ENCODE peak calls at places on chromosomes 6 and 20, in eight cellular contexts. V is mammary epithelial cell; N is BE2C; W is ovary; P is upper lobe of right lung; S is CD4-positive, alpha-beta T cell; T is lung; J is tibial artery. Z is an unnamed sample. For H3K9me3, the result is how much of the 10 kb centered on the place peaks cover.

GRCh38 chr20:1941226-1941625 is 46.0 kb downstream of the SIRPA start:
- DNase-seq in V (peak), P (no peak), N (no peak), T (peak), S (no peak), J (no peak), W (no peak), Z (no peak)

GRCh38 chr6:21341910-21342309 is 251.6 kb upstream of the SOX4 start:
- DNase-seq in V (no peak), W (no peak), S (no peak), J (no peak), T (peak), N (no peak), P (peak), Z (no peak)

GRCh38 chr6:122170274-122170673 is 229.2 kb upstream of the HSF2 start:
- DNase-seq in P (no peak), W (no peak), V (no peak), J (no peak), N (no peak), T (no peak), S (no peak), Z (no peak)

GRCh38 chr6:28353356-28353755 is 3.6 kb downstream of the ZKSCAN3 start:
- DNase-seq in J (no peak), W (no peak), T (no peak), V (no peak), N (no peak), P (no peak), S (no peak), Z (no peak)

GRCh38 chr6:106125925-106126435 is 39.8 kb downstream of the PRDM1 start:
- DNase-seq in S (no peak), W (no peak), V (no peak), N (no peak), J (no peak), T (no peak), P (no peak), Z (no peak)

GRCh38 chr6:114194362-114195343 is 148.2 kb downstream of the HS3ST5 start:
- DNase-seq in N (peak), V (peak), W (no peak), P (no peak), S (no peak), T (peak), J (no peak), Z (peak)

GRCh38 chr20:41174373-41174772 is 37.0 kb downstream of the PLCG1 start:
- DNase-seq in J (peak), V (no peak), T (peak), W (peak), N (no peak), S (no peak), P (peak), Z (peak)

GRCh38 chr6:78808356-78808891 is 58.9 kb upstream of the IRAK1BP1 start:
- DNase-seq in J (no peak), S (no peak), N (no peak), T (no peak), V (no peak), W (no peak), P (no peak), Z (no peak)

GRCh38 chr6:51855310-51856082 is 231.9 kb downstream of the PKHD1 start:
- DNase-seq in V (peak), J (no peak), P (no peak), S (no peak), W (no peak), N (peak), T (no peak), Z (no peak)

GRCh38 chr20:62350098-62350628 is 16.9 kb downstream of the LAMA5 start:
- DNase-seq in P (peak), W (peak), N (no peak), S (no peak), V (peak), T (peak), J (no peak), Z (no peak)

GRCh38 chr6:107496041-107496440 is 6.1 kb downstream of the SOBP start:
- DNase-seq in N (no peak), S (no peak), J (no peak), P (no peak), T (no peak), W (no peak), V (no peak), Z (no peak)

GRCh38 chr6:142926494-142927273 is 18.3 kb downstream of the HIVEP2 start:
- DNase-seq in P (peak), W (peak), N (no peak), V (peak), S (peak), J (peak), T (peak), Z (peak)

GRCh38 chr6:37576336-37576737 is 76.6 kb upstream of the CCDC167 start:
- DNase-seq in P (no peak), J (no peak), N (no peak), W (no peak), T (no peak), V (peak), S (no peak), Z (no peak)

GRCh38 chr6:22737331-22737730 is 168.0 kb downstream of the HDGFL1 start:
- DNase-seq in P (no peak), S (no peak), V (peak), T (no peak), N (peak), W (peak), J (no peak), Z (no peak)

GRCh38 chr6:1612902-1613301 is 3.2 kb downstream of the FOXC1 start:
- DNase-seq in W (no peak), T (no peak), V (peak), J (no peak), S (no peak), N (no peak), P (no peak), Z (no peak)

GRCh38 chr6:18584372-18584771 is 197.2 kb downstream of the RNF144B start:
- DNase-seq in N (no peak), T (no peak), J (no peak), S (no peak), P (no peak), W (no peak), V (no peak), Z (no peak)

GRCh38 chr6:165585060-165585459 is 78.0 kb downstream of the PDE10A start:
- DNase-seq in S (no peak), N (no peak), W (no peak), P (no peak), T (no peak), J (no peak), V (no peak), Z (no peak)

DNA sequence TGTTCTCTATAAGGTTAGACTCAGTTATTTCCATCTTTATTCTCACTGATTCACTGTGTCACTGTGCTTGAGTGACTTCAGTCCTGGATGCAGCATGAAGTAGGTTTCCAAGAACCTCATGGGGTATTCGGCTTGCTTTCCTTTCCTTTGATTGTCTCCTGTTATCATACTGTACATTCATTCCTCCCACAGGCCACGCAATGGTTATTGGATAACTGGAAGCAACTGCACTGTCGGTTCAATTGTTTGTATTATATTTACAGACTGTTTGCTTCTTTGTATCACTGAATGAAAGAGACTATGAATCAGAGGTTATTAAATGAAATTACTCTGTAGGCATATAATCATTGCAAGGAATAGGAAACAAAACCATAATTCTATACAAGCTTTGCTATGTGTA is 129.4 kb downstream of the MAP7 start:
- DNase-seq in S (no peak), N (no peak), V (no peak), W (no peak), P (no peak), J (no peak), T (no peak), Z (no peak)
- H3K9me3 ChIP-seq in S (under half), N (under half), V (under half), W (under half), P (under half), J (under half), T (under half), Z (under half)

GRCh38 chr20:59805266-59805665 is 128.2 kb downstream of the SYCP2 start:
- DNase-seq in V (no peak), W (no peak), J (no peak), T (peak), S (no peak), P (peak), N (no peak), Z (no peak)

GRCh38 chr20:59804347-59804746 is 129.1 kb downstream of the SYCP2 start:
- DNase-seq in N (no peak), T (peak), W (no peak), S (no peak), V (no peak), J (no peak), P (no peak), Z (no peak)

GRCh38 chr20:59802471-59803221 is 130.8 kb downstream of the SYCP2 start:
- DNase-seq in J (no peak), T (peak), N (no peak), P (no peak), V (no peak), S (no peak), W (no peak), Z (no peak)

GRCh38 chr20:59802018-59802417 is 131.4 kb downstream of the SYCP2 start:
- DNase-seq in N (no peak), J (no peak), V (no peak), P (no peak), T (peak), S (no peak), W (no peak), Z (no peak)

DNA sequence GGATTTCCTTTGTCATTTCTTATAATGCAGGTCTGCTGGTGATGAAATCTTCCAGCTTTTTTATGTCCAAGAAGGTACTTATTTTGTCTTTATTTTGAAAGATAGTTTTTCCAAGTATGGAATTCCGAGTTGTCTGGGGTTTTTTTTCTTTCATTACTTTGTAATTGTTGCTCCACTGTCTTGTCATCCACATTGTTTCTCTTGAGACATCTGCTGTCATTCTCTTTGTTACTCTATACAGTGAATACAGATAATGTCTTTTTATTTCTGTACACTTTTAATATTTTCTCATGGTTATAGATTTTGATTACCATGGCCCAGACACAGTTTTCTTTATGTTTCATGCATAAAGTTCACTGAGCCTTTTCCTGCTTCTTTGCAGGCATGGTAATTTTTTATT is 133.1 kb downstream of the SYCP2 start:
- DNase-seq in W (no peak), S (no peak), T (no peak), P (no peak), V (no peak), N (no peak), J (no peak), Z (no peak)
- H3K9me3 ChIP-seq in W (under half), S (under half), T (under half), P (under half), V (under half), N (under half), J (under half), Z (under half)

DNA sequence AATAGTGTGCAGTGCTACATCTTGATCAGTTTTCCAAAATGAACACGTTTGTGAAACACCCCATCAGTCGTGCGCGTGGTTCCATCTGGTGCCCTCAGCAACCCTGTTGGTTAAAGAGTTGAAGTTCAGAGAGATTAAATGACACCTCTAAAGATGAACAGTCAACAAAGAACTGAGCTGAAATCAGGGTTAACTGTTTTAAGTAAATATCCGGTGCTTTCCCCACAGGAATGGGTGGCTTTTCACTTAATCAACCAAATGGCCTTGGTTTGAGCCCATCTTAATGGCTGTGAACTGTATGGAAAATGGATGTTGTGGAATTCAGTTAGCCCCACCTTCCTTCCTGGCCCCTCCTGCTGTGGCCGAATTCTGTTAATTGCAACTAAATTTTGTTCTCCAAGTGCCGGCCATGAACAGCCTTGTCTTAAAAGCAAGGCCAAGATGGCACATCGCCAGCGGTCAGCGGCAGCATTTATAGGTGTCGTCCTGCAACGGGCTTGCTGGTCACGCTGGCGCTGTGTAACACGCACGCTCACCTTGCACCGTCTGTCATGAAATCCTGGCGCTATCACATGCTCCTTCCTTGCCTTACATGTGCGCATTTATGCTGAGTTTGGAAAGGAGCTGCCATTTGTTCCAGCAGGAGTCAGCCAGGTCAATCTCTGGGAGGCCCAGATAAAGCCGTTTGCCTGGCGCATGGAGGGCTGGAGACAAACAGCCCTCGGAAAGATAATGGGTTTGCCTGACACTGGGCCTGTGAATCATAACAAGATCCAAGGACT is 164.5 kb downstream of the ERMARD start:
- DNase-seq in W (peak), N (no peak), S (no peak), P (no peak), J (no peak), T (no peak), V (no peak), Z (no peak)
- H3K9me3 ChIP-seq in W (under half), N (under half), S (under half), P (under half), J (under half), T (under half), V (under half), Z (under half)

GRCh38 chr20:49285233-49285668 is 7.4 kb upstream of the ZNFX1 start:
- DNase-seq in P (no peak), J (no peak), W (no peak), N (no peak), V (no peak), T (no peak), S (no peak), Z (no peak)
- H3K9me3 ChIP-seq in P (under half), J (under half), W (under half), N (under half), V (under half), T (under half), S (half or more), Z (half or more)

GRCh38 chr20:61757-62156 is 25.7 kb upstream of the DEFB125 start:
- DNase-seq in P (no peak), V (peak), N (no peak), W (no peak), J (no peak), S (no peak), T (no peak), Z (no peak)
- H3K9me3 ChIP-seq in P (under half), V (under half), N (under half), W (under half), J (under half), S (under half), T (under half), Z (under half)

DNA sequence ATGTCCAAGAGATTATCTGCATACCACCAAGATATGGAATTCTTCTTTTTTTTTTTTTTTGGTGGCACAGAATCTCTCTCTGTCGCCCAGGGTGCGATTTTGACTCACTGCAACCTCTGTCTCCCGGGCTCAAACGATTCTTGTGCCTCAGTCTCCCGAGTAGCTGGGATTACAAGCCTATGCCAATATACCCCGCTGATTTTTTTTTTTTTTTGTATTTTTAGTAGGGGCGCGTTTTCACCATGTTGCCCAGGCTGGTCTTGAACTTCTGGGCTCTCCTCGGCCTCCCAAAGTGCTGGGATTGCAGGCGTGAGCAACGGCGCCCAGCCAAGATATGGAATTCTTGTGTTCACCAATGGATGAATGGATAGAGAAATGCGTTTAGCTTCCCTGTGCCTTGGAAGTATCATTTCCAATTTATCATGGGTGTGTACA is 31.0 kb downstream of the POM121L2 start:
- DNase-seq in P (no peak), V (no peak), W (no peak), J (no peak), N (no peak), S (no peak), T (no peak), Z (no peak)
- H3K9me3 ChIP-seq in P (under half), V (under half), W (under half), J (under half), N (under half), S (under half), T (under half), Z (under half)

GRCh38 chr6:167513763-167514162 is 188.9 kb downstream of the TTLL2 start:
- DNase-seq in W (no peak), N (no peak), P (no peak), V (no peak), T (no peak), S (no peak), J (no peak), Z (no peak)

GRCh38 chr6:167517546-167517945 is 192.7 kb downstream of the TTLL2 start:
- DNase-seq in V (no peak), N (no peak), S (no peak), P (no peak), W (no peak), J (no peak), T (no peak), Z (no peak)

GRCh38 chr6:167512926-167513325 is 188.0 kb downstream of the TTLL2 start:
- DNase-seq in V (no peak), P (no peak), N (no peak), W (no peak), J (no peak), S (no peak), T (no peak), Z (no peak)

GRCh38 chr6:167515873-167516507 is 191.1 kb downstream of the TTLL2 start:
- DNase-seq in J (no peak), N (no peak), V (no peak), S (no peak), T (no peak), W (no peak), P (no peak), Z (no peak)

DNA sequence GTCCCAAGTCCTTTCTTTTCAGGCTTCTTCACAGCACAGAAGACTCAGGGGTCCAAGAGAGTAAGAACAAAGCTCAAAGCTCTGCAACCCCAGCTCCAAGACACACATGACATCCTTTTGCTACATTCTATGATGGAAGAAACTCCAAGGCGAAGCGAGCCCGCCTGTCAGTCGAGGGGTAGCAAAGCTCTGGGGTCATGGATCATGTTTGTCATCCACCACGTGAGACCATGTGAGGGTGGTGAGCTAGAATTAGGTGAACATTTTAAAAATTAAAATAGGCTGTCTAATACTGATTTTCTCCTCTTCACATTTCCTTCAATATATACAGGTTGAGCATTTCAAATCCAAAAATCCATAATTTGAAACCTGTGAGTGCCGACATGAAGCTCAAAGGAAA is 189.6 kb downstream of the TTLL2 start:
- DNase-seq in V (no peak), N (no peak), W (no peak), S (no peak), T (no peak), J (no peak), P (no peak), Z (no peak)
- H3K9me3 ChIP-seq in V (under half), N (under half), W (under half), S (under half), T (under half), J (under half), P (under half), Z (under half)

DNA sequence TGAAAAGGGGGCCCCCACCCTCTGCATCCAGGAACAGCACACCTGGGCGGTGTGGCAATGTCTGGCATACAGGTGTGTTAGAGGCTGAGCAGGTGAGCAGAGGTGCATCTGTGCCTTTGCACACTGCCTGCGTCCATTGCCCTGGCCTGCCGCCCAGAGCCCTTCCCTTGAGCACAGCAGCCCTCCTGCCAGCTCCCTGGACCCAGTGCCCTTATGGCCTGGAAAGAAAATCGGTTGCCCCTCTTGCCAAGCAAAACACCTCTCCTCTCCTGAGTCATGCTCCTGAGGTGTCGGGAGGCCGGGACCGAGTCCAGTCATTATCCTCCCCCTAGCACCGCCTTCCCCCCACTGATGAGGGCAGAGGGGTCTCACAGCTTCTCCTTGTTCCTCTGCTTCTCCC is 259.9 kb downstream of the SMOC2 start:
- DNase-seq in T (no peak), S (no peak), J (no peak), W (no peak), N (no peak), V (no peak), P (no peak), Z (no peak)
- H3K9me3 ChIP-seq in T (under half), S (under half), J (under half), W (under half), N (under half), V (under half), P (under half), Z (under half)

Z was measured in heart left ventricle.